ENCODE peak calls at places on chromosomes 13 and 19, in four cellular contexts. One of them, this sample, is unnamed.

GRCh38 chr19:19276851-19277250 is 3.8 kb upstream of the TM6SF2 start:
- DNase-seq in OCI-LY7: no peak
- DNase-seq in fibroblast of pulmonary artery: no peak
- DNase-seq in tibial nerve: no peak
- DNase-seq in this sample: no peak

GRCh38 chr13:113647351-113648217 is 10.4 kb downstream of the ATP4B start:
- DNase-seq in OCI-LY7: no peak
- DNase-seq in tibial nerve: peak; percentile 79
- DNase-seq in fibroblast of pulmonary artery: peak; percentile 64
- DNase-seq in this sample: no peak

GRCh38 chr13:40148103-40148502 is 492.6 kb downstream of the COG6 start:
- DNase-seq in tibial nerve: no peak
- DNase-seq in OCI-LY7: no peak
- DNase-seq in fibroblast of pulmonary artery: no peak
- DNase-seq in this sample: no peak

GRCh38 chr13:99528547-99528946 is 27.3 kb downstream of the TM9SF2 start:
- DNase-seq in OCI-LY7: peak; percentile 18
- DNase-seq in fibroblast of pulmonary artery: no peak
- DNase-seq in tibial nerve: no peak
- DNase-seq in this sample: no peak

GRCh38 chr19:17448190-17448967 is at the start of gene TMEM221:
- DNase-seq in tibial nerve: peak; percentile 16
- DNase-seq in OCI-LY7: peak; percentile 18
- DNase-seq in fibroblast of pulmonary artery: peak; percentile 19
- DNase-seq in this sample: no peak

GRCh38 chr19:50762554-50762953 is 7.7 kb upstream of the GPR32 start:
- DNase-seq in tibial nerve: no peak
- DNase-seq in OCI-LY7: no peak
- DNase-seq in fibroblast of pulmonary artery: no peak
- DNase-seq in this sample: no peak

GRCh38 chr13:31913459-31913858 is 118.1 kb upstream of the FRY start:
- DNase-seq in OCI-LY7: no peak
- DNase-seq in tibial nerve: no peak
- DNase-seq in fibroblast of pulmonary artery: no peak
- DNase-seq in this sample: no peak

GRCh38 chr19:35154535-35155406 is at the start of gene FXYD5:
- DNase-seq in fibroblast of pulmonary artery: peak; percentile 87
- DNase-seq in OCI-LY7: peak; percentile 69
- DNase-seq in tibial nerve: no peak
- DNase-seq in this sample: peak; percentile 29

GRCh38 chr19:13208131-13208963 is 58.1 kb downstream of the IER2 start:
- DNase-seq in tibial nerve: peak; percentile 35
- DNase-seq in OCI-LY7: peak; percentile 90
- DNase-seq in fibroblast of pulmonary artery: peak; percentile 83
- DNase-seq in this sample: peak; percentile 10

GRCh38 chr19:3034194-3034844 is 5.2 kb upstream of the TLE2 start:
- DNase-seq in OCI-LY7: no peak
- DNase-seq in fibroblast of pulmonary artery: peak; percentile 53
- DNase-seq in tibial nerve: no peak
- DNase-seq in this sample: no peak

GRCh38 chr13:91220872-91221271 is 126.6 kb upstream of the MIR17HG start:
- DNase-seq in tibial nerve: no peak
- DNase-seq in OCI-LY7: no peak
- DNase-seq in fibroblast of pulmonary artery: no peak
- DNase-seq in this sample: no peak

GRCh38 chr19:53519431-53519830 is 18.5 kb upstream of the ZNF331 start:
- DNase-seq in fibroblast of pulmonary artery: no peak
- DNase-seq in OCI-LY7: no peak
- DNase-seq in tibial nerve: no peak
- DNase-seq in this sample: no peak

DNA sequence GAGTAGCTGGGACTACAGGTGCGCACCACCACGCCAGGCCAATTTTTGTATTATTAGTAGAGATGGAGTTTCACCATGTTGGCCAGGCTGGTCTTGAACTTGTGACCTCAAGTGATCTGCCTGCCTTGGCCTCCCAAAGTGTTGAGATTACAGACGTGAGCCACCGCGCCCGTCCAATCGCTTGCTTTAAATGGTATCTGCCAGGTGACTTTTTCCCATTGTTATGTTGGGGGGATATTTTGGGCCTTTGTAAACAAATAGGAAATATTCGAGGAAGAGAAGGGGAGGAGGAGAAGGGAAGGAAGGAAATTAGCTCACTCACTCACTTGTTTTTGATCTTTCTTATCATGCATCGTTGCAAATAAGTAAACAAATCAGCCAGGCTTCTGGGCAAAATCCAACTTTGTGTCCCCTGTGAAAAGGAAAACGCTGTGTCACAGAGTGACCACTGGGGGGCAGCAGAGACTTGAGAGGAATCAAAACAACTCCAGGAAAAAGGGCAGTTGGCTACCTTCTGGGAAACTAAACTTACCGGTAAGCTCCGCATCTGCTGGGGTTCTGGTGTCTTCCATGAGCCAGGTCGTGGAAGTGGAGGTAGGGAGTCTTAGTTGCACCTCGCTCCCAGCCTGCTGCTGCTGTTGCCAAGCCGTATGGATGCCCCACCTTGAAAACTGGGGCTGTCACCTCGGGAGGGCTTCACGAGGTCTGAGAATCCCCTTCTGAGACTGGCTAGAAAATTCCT is 9.3 kb upstream of the RANBP3 start:
- DNase-seq in OCI-LY7: peak; percentile 79
- DNase-seq in fibroblast of pulmonary artery: peak; percentile 89
- DNase-seq in tibial nerve: peak; percentile 52
- DNase-seq in this sample: peak; percentile 34
- H3K4me3 ChIP-seq in OCI-LY7: no peak overlapping the region
- H3K4me3 ChIP-seq in fibroblast of pulmonary artery: peak overlapping the region; percentile 23
- H3K4me3 ChIP-seq in tibial nerve: no peak overlapping the region
- H3K4me3 ChIP-seq in this sample: peak overlapping the region; percentile 42

GRCh38 chr13:42970824-42971669 is 21.0 kb downstream of the EPSTI1 start:
- DNase-seq in fibroblast of pulmonary artery: peak; percentile 63
- DNase-seq in OCI-LY7: peak; percentile 65
- DNase-seq in tibial nerve: no peak
- DNase-seq in this sample: no peak
- TF ChIP-seq CTCF in fibroblast of pulmonary artery: peak; percentile 78
- TF ChIP-seq CTCF in OCI-LY7: peak; percentile 85
- TF ChIP-seq CTCF in tibial nerve: peak; percentile 64
- TF ChIP-seq CTCF in this sample: peak; percentile 45

GRCh38 chr13:29991343-29991742 is 140.9 kb upstream of the UBL3 start:
- DNase-seq in fibroblast of pulmonary artery: peak; percentile 25
- DNase-seq in OCI-LY7: no peak
- DNase-seq in tibial nerve: no peak
- DNase-seq in this sample: peak; percentile 82

GRCh38 chr13:29993196-29993595 is 142.8 kb upstream of the UBL3 start:
- DNase-seq in OCI-LY7: no peak
- DNase-seq in tibial nerve: no peak
- DNase-seq in fibroblast of pulmonary artery: no peak
- DNase-seq in this sample: no peak

GRCh38 chr13:29994911-29995601 is 144.6 kb upstream of the UBL3 start:
- DNase-seq in OCI-LY7: no peak
- DNase-seq in fibroblast of pulmonary artery: no peak
- DNase-seq in tibial nerve: no peak
- DNase-seq in this sample: no peak

GRCh38 chr13:29996316-29996715 is 145.9 kb upstream of the UBL3 start:
- DNase-seq in fibroblast of pulmonary artery: no peak
- DNase-seq in tibial nerve: no peak
- DNase-seq in OCI-LY7: no peak
- DNase-seq in this sample: no peak

GRCh38 chr13:29993716-29994488 is 143.5 kb upstream of the UBL3 start:
- DNase-seq in fibroblast of pulmonary artery: peak; percentile 10
- DNase-seq in OCI-LY7: no peak
- DNase-seq in tibial nerve: no peak
- DNase-seq in this sample: peak; percentile 38
- H3K4me3 ChIP-seq in fibroblast of pulmonary artery: no peak overlapping the region
- H3K4me3 ChIP-seq in OCI-LY7: no peak overlapping the region
- H3K4me3 ChIP-seq in tibial nerve: no peak overlapping the region
- H3K4me3 ChIP-seq in this sample: no peak overlapping the region

GRCh38 chr13:43167058-43167457 is 143.7 kb downstream of the DNAJC15 start:
- DNase-seq in fibroblast of pulmonary artery: no peak
- DNase-seq in tibial nerve: no peak
- DNase-seq in OCI-LY7: no peak
- DNase-seq in this sample: no peak

GRCh38 chr13:43170497-43170896 is 147.1 kb downstream of the DNAJC15 start:
- DNase-seq in fibroblast of pulmonary artery: no peak
- DNase-seq in tibial nerve: no peak
- DNase-seq in OCI-LY7: no peak
- DNase-seq in this sample: no peak

GRCh38 chr13:43171489-43171888 is 148.1 kb downstream of the DNAJC15 start:
- DNase-seq in OCI-LY7: no peak
- DNase-seq in fibroblast of pulmonary artery: no peak
- DNase-seq in tibial nerve: no peak
- DNase-seq in this sample: no peak
- TF ChIP-seq CTCF in OCI-LY7: no peak
- TF ChIP-seq CTCF in fibroblast of pulmonary artery: no peak
- TF ChIP-seq CTCF in tibial nerve: no peak
- TF ChIP-seq CTCF in this sample: no peak